ENCODE peak calls at places on chromosomes 1 and 21, in eight cellular contexts. M, L, W, A, R, D, S and P are unnamed samples.

GRCh38 chr1:84907095-84907827 is 14.3 kb upstream of the LPAR3 start:
- DNase-seq in D (no peak), A (no peak), R (no peak), S (no peak), L (no peak), M (no peak), W (no peak), P (no peak)

GRCh38 chr1:8450312-8450711 is 132.4 kb downstream of the SLC45A1 start:
- DNase-seq in D (no peak), L (no peak), W (no peak), A (no peak), S (no peak), R (no peak), M (no peak), P (no peak)

GRCh38 chr1:235867903-235868469 is 1.3 kb upstream of the LYST start:
- DNase-seq in S (no peak), A (no peak), W (no peak), R (no peak), L (no peak), D (no peak), M (no peak), P (no peak)

GRCh38 chr1:243179714-243180113 is 75.4 kb downstream of the CEP170 start:
- DNase-seq in W (no peak), L (no peak), D (no peak), S (peak; percentile 4), M (no peak), A (no peak), R (no peak), P (no peak)

GRCh38 chr1:36654586-36654985 is 171.9 kb upstream of the CSF3R start:
- DNase-seq in L (no peak), W (no peak), M (no peak), S (no peak), A (no peak), D (no peak), R (no peak), P (no peak)

GRCh38 chr1:225762002-225762441 is 15.6 kb upstream of the SRP9 start:
- DNase-seq in W (no peak), S (peak; percentile 66), L (no peak), R (no peak), A (no peak), M (no peak), D (no peak), P (no peak)

GRCh38 chr21:42039470-42039901 is 29.3 kb upstream of the ZBTB21 start:
- DNase-seq in L (no peak), W (peak; percentile 27), A (no peak), D (no peak), S (peak; percentile 28), M (no peak), R (no peak), P (no peak)

GRCh38 chr1:7408771-7409150 is 362.3 kb upstream of the VAMP3 start:
- DNase-seq in A (no peak), M (no peak), R (no peak), S (no peak), W (no peak), L (no peak), D (no peak), P (no peak)

GRCh38 chr1:45348966-45349677 is 8.9 kb upstream of the MUTYH start:
- DNase-seq in L (peak; percentile 83), D (no peak), A (no peak), M (no peak), S (no peak), W (peak; percentile 14), R (no peak), P (no peak)

GRCh38 chr1:43039228-43040055 is 80.8 kb upstream of the SLC2A1 start:
- DNase-seq in A (no peak), D (no peak), S (no peak), R (no peak), L (no peak), M (no peak), W (no peak), P (no peak)